ENCODE peak calls at places on chromosomes 11 and 22, in eight cellular contexts. P is dermis microvascular lymphatic vessel endothelial cell; B is BJ; M is activated T-helper 1 cell treated with Interleukin-2 at 50 U/mL for 16 hours; I is AG04450; U is AG20443; E is progenitor cell of endocrine pancreas; Y is naive thymus-derived CD8-positive, alpha-beta T cell. G is an unnamed sample.

GRCh38 chr11:74570266-74571061 is 21.9 kb upstream of the POLD3 start:
- DNase-seq in P (peak), M (no peak), U (peak), Y (peak), B (no peak), E (no peak), I (no peak), G (peak)

GRCh38 chr11:73439002-73439843 is 63.0 kb downstream of the RELT start:
- DNase-seq in E (no peak), U (peak), B (peak), P (no peak), I (no peak), Y (no peak), M (no peak), G (no peak)

GRCh38 chr11:79441159-79441875 is 487 bp upstream of the TENM4 start:
- DNase-seq in I (no peak), P (no peak), M (no peak), Y (no peak), B (no peak), U (peak), E (no peak), G (no peak)

GRCh38 chr11:45470151-45471001 is 184.2 kb upstream of the SYT13 start:
- DNase-seq in B (no peak), U (no peak), P (no peak), Y (no peak), I (no peak), M (no peak), E (no peak), G (no peak)

GRCh38 chr22:45424241-45424731 is 10.8 kb downstream of the RIBC2 start:
- DNase-seq in Y (no peak), P (no peak), E (no peak), B (no peak), M (no peak), I (no peak), U (no peak), G (no peak)

GRCh38 chr11:44949160-44950035 is 1.3 kb downstream of the TP53I11 start:
- DNase-seq in Y (peak), P (peak), M (no peak), E (peak), B (no peak), U (peak), I (no peak), G (no peak)

GRCh38 chr22:46312056-46312455 is 15.4 kb downstream of the GTSE1 start:
- DNase-seq in P (no peak), E (no peak), Y (no peak), M (no peak), I (no peak), U (no peak), B (no peak), G (no peak)

GRCh38 chr22:50691521-50691920 is 18.9 kb downstream of the SHANK3 start:
- DNase-seq in U (no peak), M (no peak), P (peak), Y (peak), E (no peak), B (no peak), I (no peak), G (no peak)

GRCh38 chr11:105937738-105938137 is 84.3 kb downstream of the MSANTD4 start:
- DNase-seq in E (no peak), I (no peak), M (no peak), Y (no peak), U (no peak), B (peak), P (peak), G (peak)

GRCh38 chr11:44752727-44753126 is 26.0 kb downstream of the TSPAN18 start:
- DNase-seq in E (no peak), B (no peak), U (no peak), I (no peak), Y (no peak), M (no peak), P (no peak), G (no peak)

GRCh38 chr11:87901366-87901765 is 273.9 kb downstream of the RAB38 start:
- DNase-seq in B (peak), M (no peak), I (no peak), P (no peak), E (no peak), U (no peak), Y (no peak), G (no peak)

GRCh38 chr11:31958086-31958735 is 132.7 kb upstream of the RCN1 start:
- DNase-seq in E (peak), B (no peak), M (peak), P (peak), Y (peak), U (peak), I (no peak), G (peak)

GRCh38 chr11:44738791-44739190 is 12.0 kb downstream of the TSPAN18 start:
- DNase-seq in Y (no peak), E (no peak), U (no peak), P (no peak), M (no peak), I (no peak), B (no peak), G (no peak)

GRCh38 chr11:2211113-2211971 is 39.7 kb upstream of the TH start:
- DNase-seq in B (no peak), Y (no peak), E (peak), M (no peak), I (no peak), P (no peak), U (no peak), G (no peak)

GRCh38 chr11:17746096-17746495 is 11.5 kb downstream of the KCNC1 start:
- DNase-seq in Y (no peak), B (no peak), E (no peak), M (no peak), I (no peak), U (no peak), P (no peak), G (no peak)

GRCh38 chr11:45622861-45623260 is 42.6 kb downstream of the CHST1 start:
- DNase-seq in Y (no peak), P (no peak), I (no peak), U (no peak), M (no peak), B (no peak), E (no peak), G (no peak)

GRCh38 chr11:128424271-128424709 is 163.1 kb downstream of the ETS1 start:
- DNase-seq in U (peak), M (no peak), I (no peak), P (no peak), Y (no peak), E (no peak), B (no peak), G (no peak)

GRCh38 chr22:27594474-27595134 is 207.0 kb downstream of the MN1 start:
- DNase-seq in E (no peak), I (no peak), M (no peak), P (no peak), B (no peak), U (no peak), Y (no peak), G (no peak)

GRCh38 chr22:38973289-38974169 is 8.6 kb upstream of the APOBEC3B start:
- DNase-seq in M (peak), P (peak), U (peak), I (no peak), Y (peak), E (peak), B (no peak), G (peak)

GRCh38 chr11:62269654-62270278 is at the start of gene SCGB2A2:
- DNase-seq in U (no peak), E (no peak), Y (no peak), B (no peak), P (no peak), M (no peak), I (no peak), G (peak)

GRCh38 chr11:124896071-124896750 is 1.5 kb downstream of the ROBO4 start:
- DNase-seq in M (no peak), I (no peak), P (peak), U (no peak), Y (no peak), E (no peak), B (no peak), G (no peak)

GRCh38 chr22:38338772-38339379 is 21.6 kb upstream of the CSNK1E start:
- DNase-seq in M (no peak), E (no peak), U (no peak), Y (no peak), I (no peak), B (no peak), P (no peak), G (no peak)

GRCh38 chr11:117509543-117509942 is 181.9 kb downstream of the CEP164 start:
- DNase-seq in B (no peak), I (no peak), E (no peak), P (no peak), M (no peak), U (no peak), Y (no peak), G (no peak)

GRCh38 chr22:37337204-37337943 is 55.1 kb downstream of the CYTH4 start:
- DNase-seq in U (peak), Y (no peak), P (no peak), I (no peak), B (no peak), M (no peak), E (no peak), G (no peak)

GRCh38 chr11:83933008-83933407 is 646.8 kb upstream of the CCDC90B start:
- DNase-seq in Y (no peak), E (no peak), P (no peak), U (no peak), M (no peak), B (no peak), I (no peak), G (no peak)

G was measured in RWPE1.